ENCODE peak calls at places on chromosome 6, in six cellular contexts. One of them, this sample, is unnamed.

GRCh38 chr6:84853901-84854300 is 89.5 kb upstream of the TBX18 start:
- DNase-seq in neuronal stem cell: no peak
- DNase-seq in mammary epithelial cell: no peak
- DNase-seq in OCI-LY7: no peak
- DNase-seq in IMR-90: no peak
- DNase-seq in HCT116: no peak
- DNase-seq in this sample: no peak

GRCh38 chr6:13375360-13375878 is 47.1 kb upstream of the TBC1D7 start:
- DNase-seq in neuronal stem cell: no peak
- DNase-seq in mammary epithelial cell: peak; percentile 15
- DNase-seq in OCI-LY7: peak; percentile 72
- DNase-seq in IMR-90: no peak
- DNase-seq in HCT116: no peak
- DNase-seq in this sample: no peak

GRCh38 chr6:81996414-81996813 is 243.9 kb upstream of the TENT5A start:
- DNase-seq in neuronal stem cell: no peak
- DNase-seq in mammary epithelial cell: peak; percentile 79
- DNase-seq in OCI-LY7: no peak
- DNase-seq in IMR-90: peak; percentile 85
- DNase-seq in HCT116: no peak
- DNase-seq in this sample: peak; percentile 92

GRCh38 chr6:127023001-127023778 is 95.3 kb upstream of the RSPO3 start:
- DNase-seq in neuronal stem cell: no peak
- DNase-seq in mammary epithelial cell: no peak
- DNase-seq in OCI-LY7: no peak
- DNase-seq in IMR-90: no peak
- DNase-seq in HCT116: no peak
- DNase-seq in this sample: no peak

GRCh38 chr6:37625591-37626374 is 71.9 kb downstream of the MDGA1 start:
- DNase-seq in neuronal stem cell: no peak
- DNase-seq in mammary epithelial cell: no peak
- DNase-seq in OCI-LY7: no peak
- DNase-seq in IMR-90: no peak
- DNase-seq in HCT116: no peak
- DNase-seq in this sample: no peak

GRCh38 chr6:167669870-167670802 is 156.6 kb upstream of the AFDN start:
- DNase-seq in neuronal stem cell: no peak
- DNase-seq in mammary epithelial cell: no peak
- DNase-seq in OCI-LY7: no peak
- DNase-seq in IMR-90: no peak
- DNase-seq in HCT116: no peak
- DNase-seq in this sample: no peak

GRCh38 chr6:53493635-53494025 is 51.3 kb downstream of the GCLC start:
- DNase-seq in neuronal stem cell: no peak
- DNase-seq in mammary epithelial cell: no peak
- DNase-seq in OCI-LY7: no peak
- DNase-seq in IMR-90: peak; percentile 63
- DNase-seq in HCT116: no peak
- DNase-seq in this sample: peak; percentile 35

GRCh38 chr6:68634503-68635411 is at the start of gene ADGRB3:
- DNase-seq in neuronal stem cell: peak; percentile 81
- DNase-seq in mammary epithelial cell: peak; percentile 29
- DNase-seq in OCI-LY7: no peak
- DNase-seq in IMR-90: peak; percentile 47
- DNase-seq in HCT116: no peak
- DNase-seq in this sample: peak; percentile 49

GRCh38 chr6:41453232-41453631 is 92.9 kb upstream of the FOXP4 start:
- DNase-seq in neuronal stem cell: no peak
- DNase-seq in mammary epithelial cell: no peak
- DNase-seq in OCI-LY7: no peak
- DNase-seq in IMR-90: no peak
- DNase-seq in HCT116: no peak
- DNase-seq in this sample: no peak

GRCh38 chr6:158358450-158359077 is 46.3 kb downstream of the TULP4 start:
- DNase-seq in neuronal stem cell: no peak
- DNase-seq in mammary epithelial cell: no peak
- DNase-seq in OCI-LY7: no peak
- DNase-seq in IMR-90: no peak
- DNase-seq in HCT116: no peak
- DNase-seq in this sample: no peak

GRCh38 chr6:22556298-22556697 is 13.1 kb upstream of the HDGFL1 start:
- DNase-seq in neuronal stem cell: no peak
- DNase-seq in mammary epithelial cell: no peak
- DNase-seq in OCI-LY7: no peak
- DNase-seq in IMR-90: no peak
- DNase-seq in HCT116: no peak
- DNase-seq in this sample: no peak

GRCh38 chr6:16414205-16414604 is 175.8 kb downstream of the GMPR start:
- DNase-seq in neuronal stem cell: no peak
- DNase-seq in mammary epithelial cell: no peak
- DNase-seq in OCI-LY7: no peak
- DNase-seq in IMR-90: no peak
- DNase-seq in HCT116: no peak
- DNase-seq in this sample: peak; percentile 59

GRCh38 chr6:29008089-29008488 is 3.0 kb upstream of the ZNF311 start:
- DNase-seq in neuronal stem cell: no peak
- DNase-seq in mammary epithelial cell: no peak
- DNase-seq in OCI-LY7: no peak
- DNase-seq in IMR-90: no peak
- DNase-seq in HCT116: no peak
- DNase-seq in this sample: no peak

GRCh38 chr6:107110200-107110599 is 5.1 kb downstream of the BEND3 start:
- DNase-seq in neuronal stem cell: no peak
- DNase-seq in mammary epithelial cell: peak; percentile 12
- DNase-seq in OCI-LY7: peak; percentile 23
- DNase-seq in IMR-90: no peak
- DNase-seq in HCT116: no peak
- DNase-seq in this sample: no peak

GRCh38 chr6:103534814-103535213 is 1324.9 kb downstream of the HACE1 start:
- DNase-seq in neuronal stem cell: no peak
- DNase-seq in mammary epithelial cell: no peak
- DNase-seq in OCI-LY7: no peak
- DNase-seq in IMR-90: no peak
- DNase-seq in HCT116: no peak
- DNase-seq in this sample: no peak

GRCh38 chr6:2958331-2958711 is 13.0 kb downstream of the SERPINB6 start:
- DNase-seq in neuronal stem cell: no peak
- DNase-seq in mammary epithelial cell: no peak
- DNase-seq in OCI-LY7: no peak
- DNase-seq in IMR-90: no peak
- DNase-seq in HCT116: no peak
- DNase-seq in this sample: no peak

GRCh38 chr6:141152951-141153350 is 979.8 kb upstream of the GJE1 start:
- DNase-seq in neuronal stem cell: no peak
- DNase-seq in mammary epithelial cell: no peak
- DNase-seq in OCI-LY7: no peak
- DNase-seq in IMR-90: no peak
- DNase-seq in HCT116: no peak
- DNase-seq in this sample: no peak

GRCh38 chr6:21371676-21372161 is 221.8 kb upstream of the SOX4 start:
- DNase-seq in neuronal stem cell: peak; percentile 51
- DNase-seq in mammary epithelial cell: peak; percentile 26
- DNase-seq in OCI-LY7: no peak
- DNase-seq in IMR-90: no peak
- DNase-seq in HCT116: no peak
- DNase-seq in this sample: peak; percentile 64

GRCh38 chr6:48535569-48535968 is 424.6 kb upstream of the PTCHD4 start:
- DNase-seq in neuronal stem cell: peak; percentile 2
- DNase-seq in mammary epithelial cell: peak; percentile 74
- DNase-seq in OCI-LY7: no peak
- DNase-seq in IMR-90: peak; percentile 4
- DNase-seq in HCT116: no peak
- DNase-seq in this sample: peak; percentile 94

GRCh38 chr6:33123732-33124524 is 48.1 kb downstream of the HLA-DPB1 start:
- DNase-seq in neuronal stem cell: no peak
- DNase-seq in mammary epithelial cell: no peak
- DNase-seq in OCI-LY7: peak; percentile 67
- DNase-seq in IMR-90: peak; percentile 30
- DNase-seq in HCT116: peak; percentile 77
- DNase-seq in this sample: no peak

GRCh38 chr6:118537579-118537978 is 10.5 kb upstream of the PLN start:
- DNase-seq in neuronal stem cell: no peak
- DNase-seq in mammary epithelial cell: no peak
- DNase-seq in OCI-LY7: no peak
- DNase-seq in IMR-90: no peak
- DNase-seq in HCT116: no peak
- DNase-seq in this sample: peak; percentile 85

GRCh38 chr6:149306967-149307366 is 10.5 kb upstream of the TAB2 start:
- DNase-seq in neuronal stem cell: no peak
- DNase-seq in mammary epithelial cell: no peak
- DNase-seq in OCI-LY7: no peak
- DNase-seq in IMR-90: peak; percentile 32
- DNase-seq in HCT116: no peak
- DNase-seq in this sample: no peak

GRCh38 chr6:12605888-12606345 is 110.7 kb upstream of the PHACTR1 start:
- DNase-seq in neuronal stem cell: peak; percentile 48
- DNase-seq in mammary epithelial cell: peak; percentile 61
- DNase-seq in OCI-LY7: peak; percentile 86
- DNase-seq in IMR-90: peak; percentile 75
- DNase-seq in HCT116: peak; percentile 65
- DNase-seq in this sample: peak; percentile 42

GRCh38 chr6:108798672-108799355 is 49.4 kb upstream of the ARMC2 start:
- DNase-seq in neuronal stem cell: no peak
- DNase-seq in mammary epithelial cell: no peak
- DNase-seq in OCI-LY7: no peak
- DNase-seq in IMR-90: no peak
- DNase-seq in HCT116: no peak
- DNase-seq in this sample: no peak

GRCh38 chr6:108799791-108800190 is 48.4 kb upstream of the ARMC2 start:
- DNase-seq in neuronal stem cell: no peak
- DNase-seq in mammary epithelial cell: no peak
- DNase-seq in OCI-LY7: no peak
- DNase-seq in IMR-90: no peak
- DNase-seq in HCT116: no peak
- DNase-seq in this sample: no peak

GRCh38 chr6:108800510-108800909 is 47.7 kb upstream of the ARMC2 start:
- DNase-seq in neuronal stem cell: no peak
- DNase-seq in mammary epithelial cell: no peak
- DNase-seq in OCI-LY7: no peak
- DNase-seq in IMR-90: peak; percentile 15
- DNase-seq in HCT116: no peak
- DNase-seq in this sample: peak; percentile 20

GRCh38 chr6:108797951-108798671 is 50.1 kb upstream of the ARMC2 start:
- DNase-seq in neuronal stem cell: no peak
- DNase-seq in mammary epithelial cell: no peak
- DNase-seq in OCI-LY7: no peak
- DNase-seq in IMR-90: peak; percentile 40
- DNase-seq in HCT116: no peak
- DNase-seq in this sample: no peak

DNA sequence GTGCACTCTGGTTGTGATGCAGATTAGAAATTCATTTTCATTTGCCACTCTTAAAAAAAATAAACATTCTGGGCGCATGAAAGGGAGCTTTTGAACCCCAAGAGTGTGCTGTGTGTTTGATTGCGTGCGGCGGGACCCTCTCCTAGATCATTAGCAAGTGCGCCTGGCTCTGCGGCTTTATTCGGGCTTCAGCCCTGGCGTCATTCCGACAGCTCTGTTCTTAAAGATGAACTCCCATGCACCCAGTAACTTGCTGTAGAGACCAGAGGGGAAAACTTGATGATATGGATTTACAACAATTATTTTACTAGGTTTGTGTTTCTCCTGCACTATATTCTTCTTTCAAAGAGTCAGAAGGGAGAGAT is 48.9 kb upstream of the ARMC2 start:
- DNase-seq in neuronal stem cell: no peak
- DNase-seq in mammary epithelial cell: no peak
- DNase-seq in OCI-LY7: no peak
- DNase-seq in IMR-90: no peak
- DNase-seq in HCT116: no peak
- DNase-seq in this sample: no peak
- H3K4me3 ChIP-seq in neuronal stem cell: no peak overlapping the region
- H3K4me3 ChIP-seq in mammary epithelial cell: no peak overlapping the region
- H3K4me3 ChIP-seq in OCI-LY7: no peak overlapping the region
- H3K4me3 ChIP-seq in IMR-90: no peak overlapping the region
- H3K4me3 ChIP-seq in HCT116: no peak overlapping the region
- H3K4me3 ChIP-seq in this sample: no peak overlapping the region

GRCh38 chr6:34979994-34980393 is 90.9 kb downstream of the ANKS1A start:
- DNase-seq in neuronal stem cell: no peak
- DNase-seq in mammary epithelial cell: no peak
- DNase-seq in OCI-LY7: no peak
- DNase-seq in IMR-90: no peak
- DNase-seq in HCT116: no peak
- DNase-seq in this sample: no peak

GRCh38 chr6:34985236-34985635 is 96.2 kb downstream of the ANKS1A start:
- DNase-seq in neuronal stem cell: no peak
- DNase-seq in mammary epithelial cell: no peak
- DNase-seq in OCI-LY7: no peak
- DNase-seq in IMR-90: no peak
- DNase-seq in HCT116: no peak
- DNase-seq in this sample: no peak

GRCh38 chr6:34981951-34982350 is 92.9 kb downstream of the ANKS1A start:
- DNase-seq in neuronal stem cell: no peak
- DNase-seq in mammary epithelial cell: no peak
- DNase-seq in OCI-LY7: no peak
- DNase-seq in IMR-90: peak; percentile 47
- DNase-seq in HCT116: no peak
- DNase-seq in this sample: peak; percentile 42

GRCh38 chr6:34984416-34984815 is 95.4 kb downstream of the ANKS1A start:
- DNase-seq in neuronal stem cell: no peak
- DNase-seq in mammary epithelial cell: no peak
- DNase-seq in OCI-LY7: no peak
- DNase-seq in IMR-90: no peak
- DNase-seq in HCT116: no peak
- DNase-seq in this sample: no peak

DNA sequence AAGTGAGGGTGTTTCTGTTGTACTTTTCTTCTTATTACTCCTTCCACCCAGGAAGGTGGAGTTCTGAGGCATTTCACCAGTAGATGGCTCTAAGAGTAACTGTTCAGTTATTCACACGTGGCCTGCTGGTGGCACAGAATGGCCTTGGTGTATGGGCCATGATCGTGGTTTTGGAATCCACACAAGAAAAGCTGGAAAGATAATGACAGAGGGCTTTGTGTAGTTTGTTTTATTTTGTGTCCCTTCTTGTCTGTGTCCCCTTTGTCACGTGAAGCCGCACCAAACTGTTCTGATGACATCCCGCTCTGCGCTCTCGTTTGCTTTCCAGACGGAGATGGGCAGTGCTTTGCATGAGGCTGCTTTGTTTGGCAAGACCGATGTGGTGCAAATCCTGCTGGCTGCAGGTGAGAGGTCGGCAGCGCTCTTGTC is 93.4 kb downstream of the ANKS1A start:
- DNase-seq in neuronal stem cell: no peak
- DNase-seq in mammary epithelial cell: no peak
- DNase-seq in OCI-LY7: peak; percentile 16
- DNase-seq in IMR-90: peak; percentile 21
- DNase-seq in HCT116: no peak
- DNase-seq in this sample: peak; percentile 6
- H3K36me3 ChIP-seq in neuronal stem cell: peaks cover 9% of the 10 kb centered on the region
- H3K36me3 ChIP-seq in mammary epithelial cell: peaks cover 15% of the 10 kb centered on the region
- H3K36me3 ChIP-seq in OCI-LY7: peaks cover 7% of the 10 kb centered on the region
- H3K36me3 ChIP-seq in IMR-90: peaks cover 4% of the 10 kb centered on the region
- H3K36me3 ChIP-seq in HCT116: peaks cover 4% of the 10 kb centered on the region
- H3K36me3 ChIP-seq in this sample: no peaks in the 10 kb centered on the region

GRCh38 chr6:166512567-166512966 is 73.9 kb downstream of the RAMACL start:
- DNase-seq in neuronal stem cell: no peak
- DNase-seq in mammary epithelial cell: no peak
- DNase-seq in OCI-LY7: peak; percentile 40
- DNase-seq in IMR-90: no peak
- DNase-seq in HCT116: peak; percentile 27
- DNase-seq in this sample: no peak
- H3K4me2 ChIP-seq in neuronal stem cell: no peak overlapping the region
- H3K4me2 ChIP-seq in mammary epithelial cell: no peak overlapping the region
- H3K4me2 ChIP-seq in OCI-LY7: no peak overlapping the region
- H3K4me2 ChIP-seq in IMR-90: no peak overlapping the region
- H3K4me2 ChIP-seq in HCT116: peak overlapping the region; percentile 49
- H3K4me2 ChIP-seq in this sample: no peak overlapping the region

GRCh38 chr6:160348209-160348551 is at the start of gene SLC22A3:
- DNase-seq in neuronal stem cell: peak; percentile 17
- DNase-seq in mammary epithelial cell: no peak
- DNase-seq in OCI-LY7: no peak
- DNase-seq in IMR-90: no peak
- DNase-seq in HCT116: no peak
- DNase-seq in this sample: no peak
- H3K4me3 ChIP-seq in neuronal stem cell: no peak within 1 kb of the TSS
- H3K4me3 ChIP-seq in mammary epithelial cell: peak within 1 kb of the TSS; percentile 70
- H3K4me3 ChIP-seq in OCI-LY7: no peak within 1 kb of the TSS
- H3K4me3 ChIP-seq in IMR-90: peak within 1 kb of the TSS; percentile 17
- H3K4me3 ChIP-seq in HCT116: no peak within 1 kb of the TSS
- H3K4me3 ChIP-seq in this sample: peak within 1 kb of the TSS; percentile 53

This sample was measured in astrocyte.